ENCODE peak calls at places on chromosomes 11 and 22, in six cellular contexts. G, T, Z, O, W and E are unnamed samples.

GRCh38 chr11:57501951-57502350 is 13.6 kb downstream of the SLC43A1 start:
- DNase-seq in T (no peak), Z (peak; percentile 74), W (no peak), G (peak; percentile 63), O (no peak), E (no peak)

GRCh38 chr11:120027546-120028180 is 110.2 kb downstream of the TRIM29 start:
- DNase-seq in T (no peak), Z (peak; percentile 63), G (no peak), W (peak; percentile 22), O (no peak), E (no peak)

GRCh38 chr11:84019576-84020194 is 733.5 kb upstream of the CCDC90B start:
- DNase-seq in W (no peak), G (peak; percentile 10), Z (no peak), O (no peak), T (peak; percentile 68), E (no peak)

GRCh38 chr11:45518096-45518852 is 147.1 kb downstream of the CHST1 start:
- DNase-seq in T (no peak), G (no peak), Z (no peak), W (no peak), O (no peak), E (no peak)

GRCh38 chr11:44684886-44685285 is 41.9 kb upstream of the TSPAN18 start:
- DNase-seq in O (no peak), T (no peak), Z (no peak), G (no peak), W (no peak), E (no peak)

GRCh38 chr11:3853935-3854659 is 1.4 kb upstream of the STIM1 start:
- DNase-seq in W (peak; percentile 90), Z (no peak), O (no peak), T (no peak), G (no peak), E (no peak)

GRCh38 chr22:25110846-25111578 is 88.6 kb upstream of the CRYBB3 start:
- DNase-seq in G (peak; percentile 71), T (peak; percentile 64), W (peak; percentile 67), Z (peak; percentile 97), O (peak; percentile 50), E (peak; percentile 86)

GRCh38 chr22:20509344-20510047 is 2.1 kb downstream of the MED15 start:
- DNase-seq in G (peak; percentile 80), T (peak; percentile 91), Z (peak; percentile 95), O (peak; percentile 48), W (peak; percentile 88), E (no peak)

GRCh38 chr11:120577041-120577440 is 65.5 kb downstream of the GRIK4 start:
- DNase-seq in T (no peak), O (no peak), Z (no peak), G (no peak), W (no peak), E (no peak)

GRCh38 chr11:12187399-12187798 is 77.0 kb downstream of the MICAL2 start:
- DNase-seq in T (no peak), G (no peak), W (no peak), Z (no peak), O (no peak), E (no peak)

GRCh38 chr11:129785383-129786111 is 30.1 kb upstream of the TMEM45B start:
- DNase-seq in G (peak; percentile 86), W (no peak), O (no peak), Z (no peak), T (peak; percentile 16), E (no peak)

GRCh38 chr11:58659404-58659803 is 36.9 kb downstream of the CNTF start:
- DNase-seq in Z (no peak), T (no peak), O (no peak), W (peak; percentile 65), G (peak; percentile 98), E (peak; percentile 58)

GRCh38 chr11:69359735-69360470 is 65.9 kb downstream of the MYEOV start:
- DNase-seq in W (no peak), T (peak; percentile 87), G (no peak), O (no peak), Z (no peak), E (no peak)

GRCh38 chr11:2940930-2941821 is 12.0 kb upstream of the PHLDA2 start:
- DNase-seq in G (peak; percentile 62), T (no peak), Z (peak; percentile 61), O (no peak), W (peak; percentile 74), E (no peak)

GRCh38 chr11:125170001-125170405 is 5.5 kb downstream of the PKNOX2 start:
- DNase-seq in T (no peak), W (no peak), Z (peak; percentile 92), O (no peak), G (no peak), E (no peak)

GRCh38 chr11:12147827-12148226 is 37.4 kb downstream of the MICAL2 start:
- DNase-seq in O (no peak), G (no peak), T (no peak), Z (no peak), W (no peak), E (no peak)

GRCh38 chr11:61659413-61660196 is 20.6 kb upstream of the DAGLA start:
- DNase-seq in W (no peak), O (no peak), G (peak; percentile 22), Z (no peak), T (peak; percentile 19), E (no peak)
- TF ChIP-seq CTCF in W (no peak), O (no peak), G (peak; percentile 34), Z (no peak), T (no peak), E (no peak)

GRCh38 chr11:93494341-93494740 is 48.9 kb downstream of the SMCO4 start:
- DNase-seq in O (no peak), Z (no peak), T (no peak), G (no peak), W (no peak), E (no peak)

GRCh38 chr11:93501856-93502255 is 41.3 kb downstream of the SMCO4 start:
- DNase-seq in W (peak; percentile 60), O (no peak), G (no peak), Z (no peak), T (no peak), E (no peak)

GRCh38 chr11:93500759-93501158 is 42.4 kb downstream of the SMCO4 start:
- DNase-seq in Z (no peak), W (no peak), T (no peak), G (no peak), O (no peak), E (no peak)

GRCh38 chr11:93497575-93497974 is 45.6 kb downstream of the SMCO4 start:
- DNase-seq in G (no peak), O (no peak), Z (no peak), W (no peak), T (no peak), E (no peak)

DNA sequence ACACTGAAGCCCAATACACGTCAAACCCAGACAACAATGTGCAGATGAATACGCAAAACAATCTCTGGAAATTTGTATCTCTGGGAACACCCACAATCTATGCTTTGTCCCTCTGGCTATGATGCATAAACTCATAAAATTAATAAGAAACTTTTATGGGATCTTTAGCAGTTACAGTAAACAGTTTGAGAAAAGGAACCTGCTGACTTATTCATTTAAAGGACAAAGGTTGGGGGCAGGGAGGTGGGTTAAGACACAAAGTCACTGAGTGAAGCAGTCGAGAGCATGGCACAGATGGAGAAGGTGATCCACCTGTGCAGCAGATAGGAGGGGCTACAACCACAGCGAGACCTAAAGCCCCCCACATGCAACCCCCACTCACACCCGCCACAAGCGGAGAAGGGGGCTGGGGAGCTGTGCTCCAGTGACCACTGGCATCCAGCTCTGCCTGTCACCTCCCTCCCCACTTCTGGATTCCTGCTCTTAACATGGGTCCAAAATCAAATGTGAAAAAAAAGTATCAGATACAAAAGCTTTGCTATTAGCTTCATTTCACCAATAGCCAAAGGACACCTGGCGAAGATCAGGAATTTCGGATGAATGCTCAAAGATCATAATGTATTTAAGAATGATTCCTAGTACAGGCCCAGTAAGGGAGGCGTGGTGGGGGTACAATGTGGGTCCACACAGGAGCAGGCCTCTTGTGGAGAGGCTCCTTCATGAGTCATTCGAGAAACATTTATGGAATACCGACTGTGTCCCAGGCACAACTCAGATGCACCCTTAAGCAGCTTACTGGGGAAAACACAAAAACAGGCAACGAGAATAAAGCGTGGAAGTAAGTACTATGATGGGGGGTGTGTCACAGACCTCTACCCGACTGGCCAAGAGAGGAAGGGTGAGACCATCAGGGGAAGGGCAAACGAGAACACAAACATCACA is 44.8 kb downstream of the SMCO4 start:
- DNase-seq in T (peak; percentile 25), Z (no peak), W (no peak), O (peak; percentile 6), G (peak; percentile 67), E (peak; percentile 83)
- H3K4me3 ChIP-seq in T (no peak overlapping the region), Z (no peak overlapping the region), W (no peak overlapping the region), O (no peak overlapping the region), G (peak overlapping the region; percentile 0), E (peak overlapping the region; percentile 10)

DNA sequence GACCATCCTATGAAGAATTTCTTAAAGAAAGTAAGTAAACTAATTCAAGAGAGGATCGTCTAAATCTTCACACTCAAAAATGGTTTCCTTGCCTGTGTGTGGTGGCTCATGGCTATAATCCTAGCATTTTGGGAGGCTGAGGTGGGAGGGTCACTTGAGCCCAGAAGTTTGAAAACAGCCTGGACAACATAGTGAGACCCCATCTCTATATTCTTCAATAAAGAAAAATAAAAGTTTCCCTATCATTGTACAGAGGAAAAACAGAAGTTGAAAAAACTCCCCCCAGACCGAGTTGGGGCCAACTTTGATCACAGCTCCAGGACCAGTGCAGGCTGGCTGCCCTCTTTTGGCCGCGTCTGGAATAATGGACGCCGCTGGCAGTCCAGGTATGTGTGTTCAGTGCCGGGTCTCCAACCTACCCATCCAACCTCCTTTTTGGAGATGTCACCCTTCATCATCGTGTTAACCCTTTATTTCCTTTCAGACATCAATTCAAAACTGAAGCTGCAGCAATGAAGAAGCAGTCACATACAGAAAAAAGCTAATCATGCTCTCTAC is 3.0 kb downstream of the RPS25 start:
- DNase-seq in T (no peak), G (peak; percentile 29), W (no peak), O (no peak), Z (peak; percentile 49), E (no peak)
- TF ChIP-seq CTCF in T (peak; percentile 9), G (peak; percentile 52), W (no peak), O (no peak), Z (peak; percentile 20), E (peak; percentile 33)

GRCh38 chr11:62446091-62446490 is 27.3 kb downstream of the SCGB1A1 start:
- DNase-seq in G (peak; percentile 46), O (no peak), W (peak; percentile 73), T (no peak), Z (no peak), E (peak; percentile 34)

GRCh38 chr11:62443390-62444201 is 24.8 kb downstream of the SCGB1A1 start:
- DNase-seq in O (no peak), Z (peak; percentile 79), G (no peak), T (no peak), W (no peak), E (no peak)

GRCh38 chr11:62444835-62445234 is 26.0 kb downstream of the SCGB1A1 start:
- DNase-seq in T (peak; percentile 19), G (no peak), Z (peak; percentile 44), W (no peak), O (no peak), E (peak; percentile 13)

GRCh38 chr11:62445314-62445740 is 26.5 kb downstream of the SCGB1A1 start:
- DNase-seq in G (peak; percentile 82), O (no peak), Z (peak; percentile 72), W (no peak), T (peak; percentile 60), E (peak; percentile 47)

DNA sequence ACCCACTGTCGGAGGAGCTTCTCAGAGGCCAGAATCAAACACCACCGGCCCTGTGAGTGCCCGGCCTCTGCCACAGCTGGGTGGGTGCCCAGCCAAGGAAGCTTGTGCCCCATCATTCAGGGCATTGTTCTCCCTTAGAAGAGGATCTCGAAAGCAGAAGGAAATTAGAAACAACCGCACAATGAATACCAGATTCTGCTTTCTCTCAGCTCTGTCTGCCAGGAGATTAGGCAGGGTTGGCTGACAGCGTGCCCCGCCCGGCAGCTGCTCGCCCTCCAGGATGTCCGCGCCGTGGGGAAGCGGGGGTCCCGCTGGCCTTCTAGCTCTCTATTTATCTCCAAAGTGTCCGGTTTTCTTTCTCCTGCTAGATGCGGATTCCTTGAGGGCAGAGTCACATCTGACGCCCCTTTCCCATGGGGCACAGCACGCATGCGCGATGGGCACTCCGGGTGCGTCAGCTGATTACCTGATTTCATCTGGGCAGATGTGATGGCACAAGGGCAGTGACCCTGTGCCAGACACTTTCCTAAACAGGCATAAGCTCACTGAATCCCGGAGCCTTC is 25.5 kb downstream of the SCGB1A1 start:
- DNase-seq in T (peak; percentile 74), W (peak; percentile 78), G (no peak), O (no peak), Z (peak; percentile 95), E (no peak)
- H3K4me3 ChIP-seq in T (peak overlapping the region; percentile 55), W (peak overlapping the region; percentile 41), G (no peak overlapping the region), O (no peak overlapping the region), Z (peak overlapping the region; percentile 66), E (no peak overlapping the region)